ENCODE peak calls at places on chromosomes 11 and 22, in ten cellular contexts. One of them, this sample, is unnamed.

GRCh38 chr11:9990221-9990973 is 303.6 kb downstream of the SBF2 start:
- DNase-seq in left lung: no peak
- DNase-seq in mucosa of descending colon: no peak
- DNase-seq in body of pancreas: no peak
- DNase-seq in uterus: no peak
- DNase-seq in progenitor cell of endocrine pancreas: no peak
- DNase-seq in upper lobe of right lung: no peak
- DNase-seq in heart left ventricle: no peak
- DNase-seq in GM12865: no peak
- DNase-seq in psoas muscle: no peak
- DNase-seq in this sample: no peak

GRCh38 chr11:1207451-1208360 is 15.2 kb upstream of the MUC5B start:
- DNase-seq in left lung: no peak
- DNase-seq in mucosa of descending colon: peak
- DNase-seq in body of pancreas: peak
- DNase-seq in uterus: no peak
- DNase-seq in progenitor cell of endocrine pancreas: peak
- DNase-seq in upper lobe of right lung: peak
- DNase-seq in heart left ventricle: no peak
- DNase-seq in GM12865: no peak
- DNase-seq in psoas muscle: peak
- DNase-seq in this sample: peak

GRCh38 chr22:48866906-48867597 is 960.6 kb downstream of the BRD1 start:
- DNase-seq in left lung: no peak
- DNase-seq in mucosa of descending colon: peak
- DNase-seq in body of pancreas: no peak
- DNase-seq in uterus: no peak
- DNase-seq in progenitor cell of endocrine pancreas: no peak
- DNase-seq in upper lobe of right lung: peak
- DNase-seq in heart left ventricle: peak
- DNase-seq in GM12865: no peak
- DNase-seq in psoas muscle: no peak
- DNase-seq in this sample: peak

GRCh38 chr11:68213135-68213515 is at the start of gene KMT5B:
- DNase-seq in left lung: peak
- DNase-seq in mucosa of descending colon: peak
- DNase-seq in body of pancreas: peak
- DNase-seq in uterus: peak
- DNase-seq in progenitor cell of endocrine pancreas: no peak
- DNase-seq in upper lobe of right lung: peak
- DNase-seq in heart left ventricle: peak
- DNase-seq in GM12865: peak
- DNase-seq in psoas muscle: no peak
- DNase-seq in this sample: no peak

GRCh38 chr22:40345801-40346177 is 511 bp upstream of the ADSL start:
- DNase-seq in left lung: peak
- DNase-seq in mucosa of descending colon: peak
- DNase-seq in body of pancreas: no peak
- DNase-seq in uterus: no peak
- DNase-seq in progenitor cell of endocrine pancreas: no peak
- DNase-seq in upper lobe of right lung: peak
- DNase-seq in heart left ventricle: peak
- DNase-seq in GM12865: peak
- DNase-seq in psoas muscle: peak
- DNase-seq in this sample: no peak

GRCh38 chr22:39312410-39312809 is 7.0 kb downstream of the RPL3 start:
- DNase-seq in left lung: no peak
- DNase-seq in mucosa of descending colon: peak
- DNase-seq in body of pancreas: no peak
- DNase-seq in uterus: no peak
- DNase-seq in progenitor cell of endocrine pancreas: no peak
- DNase-seq in upper lobe of right lung: no peak
- DNase-seq in heart left ventricle: no peak
- DNase-seq in GM12865: no peak
- DNase-seq in psoas muscle: no peak
- DNase-seq in this sample: no peak

GRCh38 chr11:66339163-66339675 is 3.0 kb upstream of the RIN1 start:
- DNase-seq in left lung: no peak
- DNase-seq in mucosa of descending colon: peak
- DNase-seq in body of pancreas: no peak
- DNase-seq in uterus: no peak
- DNase-seq in progenitor cell of endocrine pancreas: no peak
- DNase-seq in upper lobe of right lung: peak
- DNase-seq in heart left ventricle: no peak
- DNase-seq in GM12865: no peak
- DNase-seq in psoas muscle: peak
- DNase-seq in this sample: peak

GRCh38 chr11:103016031-103016430 is 60.5 kb upstream of the MMP13 start:
- DNase-seq in left lung: no peak
- DNase-seq in mucosa of descending colon: no peak
- DNase-seq in body of pancreas: no peak
- DNase-seq in uterus: no peak
- DNase-seq in progenitor cell of endocrine pancreas: no peak
- DNase-seq in upper lobe of right lung: no peak
- DNase-seq in heart left ventricle: no peak
- DNase-seq in GM12865: no peak
- DNase-seq in psoas muscle: no peak
- DNase-seq in this sample: no peak

GRCh38 chr11:116703421-116703820 is 69.4 kb downstream of the BUD13 start:
- DNase-seq in left lung: no peak
- DNase-seq in mucosa of descending colon: no peak
- DNase-seq in body of pancreas: peak
- DNase-seq in uterus: no peak
- DNase-seq in progenitor cell of endocrine pancreas: no peak
- DNase-seq in upper lobe of right lung: peak
- DNase-seq in heart left ventricle: no peak
- DNase-seq in GM12865: no peak
- DNase-seq in psoas muscle: no peak
- DNase-seq in this sample: no peak

GRCh38 chr11:105357146-105357545 is 217.6 kb upstream of the CARD18 start:
- DNase-seq in left lung: no peak
- DNase-seq in mucosa of descending colon: no peak
- DNase-seq in body of pancreas: no peak
- DNase-seq in uterus: no peak
- DNase-seq in progenitor cell of endocrine pancreas: no peak
- DNase-seq in upper lobe of right lung: no peak
- DNase-seq in heart left ventricle: no peak
- DNase-seq in GM12865: no peak
- DNase-seq in psoas muscle: no peak
- DNase-seq in this sample: no peak

GRCh38 chr11:83773950-83774880 is 488.0 kb upstream of the CCDC90B start:
- DNase-seq in left lung: no peak
- DNase-seq in mucosa of descending colon: no peak
- DNase-seq in body of pancreas: no peak
- DNase-seq in uterus: no peak
- DNase-seq in progenitor cell of endocrine pancreas: no peak
- DNase-seq in upper lobe of right lung: no peak
- DNase-seq in heart left ventricle: no peak
- DNase-seq in GM12865: no peak
- DNase-seq in psoas muscle: no peak
- DNase-seq in this sample: no peak

GRCh38 chr11:61955031-61955415 is 4.9 kb downstream of the BEST1 start:
- DNase-seq in left lung: peak
- DNase-seq in mucosa of descending colon: peak
- DNase-seq in body of pancreas: no peak
- DNase-seq in uterus: peak
- DNase-seq in progenitor cell of endocrine pancreas: no peak
- DNase-seq in upper lobe of right lung: peak
- DNase-seq in heart left ventricle: peak
- DNase-seq in GM12865: no peak
- DNase-seq in psoas muscle: peak
- DNase-seq in this sample: no peak

GRCh38 chr11:123365955-123366354 is 64.1 kb upstream of the GRAMD1B start:
- DNase-seq in left lung: no peak
- DNase-seq in mucosa of descending colon: no peak
- DNase-seq in body of pancreas: no peak
- DNase-seq in uterus: no peak
- DNase-seq in progenitor cell of endocrine pancreas: no peak
- DNase-seq in upper lobe of right lung: no peak
- DNase-seq in heart left ventricle: no peak
- DNase-seq in GM12865: no peak
- DNase-seq in psoas muscle: no peak
- DNase-seq in this sample: no peak

GRCh38 chr11:1442163-1442562 is 44.4 kb downstream of the MOB2 start:
- DNase-seq in left lung: no peak
- DNase-seq in mucosa of descending colon: no peak
- DNase-seq in body of pancreas: no peak
- DNase-seq in uterus: no peak
- DNase-seq in progenitor cell of endocrine pancreas: no peak
- DNase-seq in upper lobe of right lung: no peak
- DNase-seq in heart left ventricle: no peak
- DNase-seq in GM12865: no peak
- DNase-seq in psoas muscle: no peak
- DNase-seq in this sample: no peak

GRCh38 chr11:93969925-93970922 is 50.9 kb upstream of the HEPHL1 start:
- DNase-seq in left lung: no peak
- DNase-seq in mucosa of descending colon: no peak
- DNase-seq in body of pancreas: no peak
- DNase-seq in uterus: no peak
- DNase-seq in progenitor cell of endocrine pancreas: no peak
- DNase-seq in upper lobe of right lung: no peak
- DNase-seq in heart left ventricle: no peak
- DNase-seq in GM12865: no peak
- DNase-seq in psoas muscle: no peak
- DNase-seq in this sample: no peak

GRCh38 chr11:121408830-121409229 is 43.3 kb upstream of the SORL1 start:
- DNase-seq in left lung: no peak
- DNase-seq in mucosa of descending colon: no peak
- DNase-seq in body of pancreas: no peak
- DNase-seq in uterus: no peak
- DNase-seq in progenitor cell of endocrine pancreas: no peak
- DNase-seq in upper lobe of right lung: no peak
- DNase-seq in heart left ventricle: no peak
- DNase-seq in GM12865: no peak
- DNase-seq in psoas muscle: no peak
- DNase-seq in this sample: no peak

GRCh38 chr11:78192911-78193341 is 4.2 kb downstream of the USP35 start:
- DNase-seq in left lung: no peak
- DNase-seq in mucosa of descending colon: no peak
- DNase-seq in body of pancreas: peak
- DNase-seq in uterus: no peak
- DNase-seq in progenitor cell of endocrine pancreas: no peak
- DNase-seq in upper lobe of right lung: no peak
- DNase-seq in heart left ventricle: no peak
- DNase-seq in GM12865: no peak
- DNase-seq in psoas muscle: no peak
- DNase-seq in this sample: no peak

DNA sequence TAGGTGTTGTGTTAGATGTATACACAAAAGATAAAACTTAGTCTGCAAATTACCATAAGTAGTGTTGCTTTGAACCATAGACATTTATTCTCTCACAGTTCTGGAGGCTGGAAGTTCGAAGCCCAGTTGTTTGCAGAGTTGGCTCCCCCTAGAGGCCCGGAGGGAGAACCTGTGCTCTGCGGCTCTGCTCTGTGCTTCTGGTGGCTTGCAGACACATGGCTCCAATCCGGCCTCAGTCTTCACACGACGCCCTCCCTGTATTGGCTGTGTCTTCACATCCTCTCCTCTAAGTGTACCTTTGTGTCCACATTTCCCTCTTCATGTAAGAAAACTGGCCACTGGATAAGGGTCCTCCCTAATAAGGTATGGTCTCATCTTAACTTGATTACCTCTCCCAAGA is 128.4 kb downstream of the OPCML start:
- DNase-seq in left lung: no peak
- DNase-seq in mucosa of descending colon: no peak
- DNase-seq in body of pancreas: no peak
- DNase-seq in uterus: no peak
- DNase-seq in progenitor cell of endocrine pancreas: no peak
- DNase-seq in upper lobe of right lung: no peak
- DNase-seq in heart left ventricle: no peak
- DNase-seq in GM12865: peak
- DNase-seq in psoas muscle: no peak
- DNase-seq in this sample: no peak
- TF ChIP-seq CTCF in left lung: no peak
- TF ChIP-seq CTCF in mucosa of descending colon: no peak
- TF ChIP-seq CTCF in body of pancreas: no peak
- TF ChIP-seq CTCF in uterus: no peak
- TF ChIP-seq CTCF in progenitor cell of endocrine pancreas: peak
- TF ChIP-seq CTCF in upper lobe of right lung: peak
- TF ChIP-seq CTCF in heart left ventricle: no peak
- TF ChIP-seq CTCF in GM12865: peak
- TF ChIP-seq CTCF in psoas muscle: peak
- TF ChIP-seq CTCF in this sample: no peak

GRCh38 chr22:50206599-50206998 is 5.8 kb downstream of the SELENOO start:
- DNase-seq in left lung: peak
- DNase-seq in mucosa of descending colon: peak
- DNase-seq in body of pancreas: peak
- DNase-seq in uterus: no peak
- DNase-seq in progenitor cell of endocrine pancreas: no peak
- DNase-seq in upper lobe of right lung: peak
- DNase-seq in heart left ventricle: peak
- DNase-seq in GM12865: peak
- DNase-seq in psoas muscle: peak
- DNase-seq in this sample: no peak
- TF ChIP-seq CTCF in left lung: peak
- TF ChIP-seq CTCF in mucosa of descending colon: no peak
- TF ChIP-seq CTCF in body of pancreas: no peak
- TF ChIP-seq CTCF in uterus: no peak
- TF ChIP-seq CTCF in progenitor cell of endocrine pancreas: peak
- TF ChIP-seq CTCF in upper lobe of right lung: peak
- TF ChIP-seq CTCF in heart left ventricle: peak
- TF ChIP-seq CTCF in GM12865: peak
- TF ChIP-seq CTCF in psoas muscle: peak
- TF ChIP-seq CTCF in this sample: peak

GRCh38 chr22:23094695-23095466 is 24.6 kb downstream of the GNAZ start:
- DNase-seq in left lung: no peak
- DNase-seq in mucosa of descending colon: no peak
- DNase-seq in body of pancreas: no peak
- DNase-seq in uterus: no peak
- DNase-seq in progenitor cell of endocrine pancreas: no peak
- DNase-seq in upper lobe of right lung: no peak
- DNase-seq in heart left ventricle: no peak
- DNase-seq in GM12865: no peak
- DNase-seq in psoas muscle: no peak
- DNase-seq in this sample: no peak
- TF ChIP-seq CTCF in left lung: no peak
- TF ChIP-seq CTCF in mucosa of descending colon: no peak
- TF ChIP-seq CTCF in body of pancreas: no peak
- TF ChIP-seq CTCF in uterus: no peak
- TF ChIP-seq CTCF in progenitor cell of endocrine pancreas: no peak
- TF ChIP-seq CTCF in upper lobe of right lung: no peak
- TF ChIP-seq CTCF in heart left ventricle: no peak
- TF ChIP-seq CTCF in GM12865: no peak
- TF ChIP-seq CTCF in psoas muscle: no peak
- TF ChIP-seq CTCF in this sample: no peak

GRCh38 chr11:7300281-7300680 is 48.6 kb downstream of the SYT9 start:
- DNase-seq in left lung: no peak
- DNase-seq in mucosa of descending colon: no peak
- DNase-seq in body of pancreas: no peak
- DNase-seq in uterus: no peak
- DNase-seq in progenitor cell of endocrine pancreas: no peak
- DNase-seq in upper lobe of right lung: no peak
- DNase-seq in heart left ventricle: no peak
- DNase-seq in GM12865: no peak
- DNase-seq in psoas muscle: no peak
- DNase-seq in this sample: no peak

GRCh38 chr11:7303146-7303545 is 51.4 kb downstream of the SYT9 start:
- DNase-seq in left lung: no peak
- DNase-seq in mucosa of descending colon: no peak
- DNase-seq in body of pancreas: no peak
- DNase-seq in uterus: no peak
- DNase-seq in progenitor cell of endocrine pancreas: no peak
- DNase-seq in upper lobe of right lung: no peak
- DNase-seq in heart left ventricle: no peak
- DNase-seq in GM12865: no peak
- DNase-seq in psoas muscle: no peak
- DNase-seq in this sample: no peak

GRCh38 chr11:7299393-7299792 is 47.7 kb downstream of the SYT9 start:
- DNase-seq in left lung: no peak
- DNase-seq in mucosa of descending colon: no peak
- DNase-seq in body of pancreas: no peak
- DNase-seq in uterus: no peak
- DNase-seq in progenitor cell of endocrine pancreas: no peak
- DNase-seq in upper lobe of right lung: no peak
- DNase-seq in heart left ventricle: no peak
- DNase-seq in GM12865: no peak
- DNase-seq in psoas muscle: no peak
- DNase-seq in this sample: no peak
- TF ChIP-seq CTCF in left lung: no peak
- TF ChIP-seq CTCF in mucosa of descending colon: no peak
- TF ChIP-seq CTCF in body of pancreas: no peak
- TF ChIP-seq CTCF in uterus: no peak
- TF ChIP-seq CTCF in progenitor cell of endocrine pancreas: no peak
- TF ChIP-seq CTCF in upper lobe of right lung: no peak
- TF ChIP-seq CTCF in heart left ventricle: no peak
- TF ChIP-seq CTCF in GM12865: no peak
- TF ChIP-seq CTCF in psoas muscle: no peak
- TF ChIP-seq CTCF in this sample: no peak